ENCODE peak calls at places on chromosome 20, in seven cellular contexts. F is MM.1S, S is GM23248, Q is SK-N-SH, R is HCT116, J is PC-3, U is GM23338. T is an unnamed sample.

GRCh38 chr20:37781626-37782025 is 87.8 kb downstream of the CTNNBL1 start:
- DNase-seq in F (peak; percentile 42), Q (no peak), U (peak; percentile 4), S (peak; percentile 29), R (no peak), J (peak; percentile 42), T (no peak)

GRCh38 chr20:59583428-59584277 is 20.7 kb upstream of the PHACTR3 start:
- DNase-seq in R (no peak), Q (no peak), U (no peak), J (no peak), S (peak; percentile 65), F (no peak), T (no peak)

GRCh38 chr20:58708246-58708931 is 15.8 kb downstream of the NPEPL1 start:
- DNase-seq in U (no peak), Q (peak; percentile 16), R (no peak), F (no peak), S (no peak), J (no peak), T (no peak)

GRCh38 chr20:47724398-47724797 is 60.9 kb downstream of the SULF2 start:
- DNase-seq in Q (no peak), R (no peak), J (peak; percentile 51), U (no peak), F (no peak), S (no peak), T (no peak)

GRCh38 chr20:2840967-2841531 is 504 bp downstream of the VPS16 start:
- DNase-seq in U (peak; percentile 65), F (peak; percentile 29), S (peak; percentile 85), R (no peak), J (peak; percentile 14), Q (peak; percentile 85), T (peak; percentile 33)

GRCh38 chr20:45782890-45783289 is 8.8 kb downstream of the WFDC3 start:
- DNase-seq in U (no peak), S (peak; percentile 22), Q (no peak), R (peak; percentile 39), F (no peak), J (peak; percentile 94), T (no peak)

GRCh38 chr20:50321797-50322480 is 131.3 kb downstream of the CEBPB start:
- DNase-seq in Q (peak; percentile 12), R (no peak), U (no peak), J (no peak), S (peak; percentile 25), F (no peak), T (no peak)

GRCh38 chr20:2820896-2821869 is 5.0 kb downstream of the TMEM239 start:
- DNase-seq in U (peak; percentile 64), R (no peak), J (no peak), Q (peak; percentile 71), F (no peak), S (no peak), T (no peak)

GRCh38 chr20:25863536-25864325 is 167.1 kb upstream of the ZNF337 start:
- DNase-seq in U (peak; percentile 64), R (no peak), Q (peak; percentile 33), J (peak; percentile 34), F (no peak), S (peak; percentile 29), T (no peak)

GRCh38 chr20:17494201-17494600 is 37.0 kb downstream of the BFSP1 start:
- DNase-seq in J (no peak), Q (no peak), S (no peak), U (no peak), R (no peak), F (no peak), T (no peak)

GRCh38 chr20:48791666-48792071 is 36.1 kb downstream of the PREX1 start:
- DNase-seq in Q (no peak), S (peak; percentile 80), R (no peak), J (peak; percentile 52), F (no peak), U (no peak), T (no peak)

GRCh38 chr20:40991181-40991889 is 37.3 kb upstream of the TOP1 start:
- DNase-seq in F (peak; percentile 86), R (no peak), U (no peak), S (no peak), J (no peak), Q (no peak), T (peak; percentile 99)

GRCh38 chr20:48352042-48352441 is 475.8 kb downstream of the PREX1 start:
- DNase-seq in Q (no peak), J (no peak), U (no peak), S (no peak), R (no peak), F (no peak), T (no peak)

GRCh38 chr20:57582432-57583288 is 21.8 kb downstream of the PCK1 start:
- DNase-seq in U (peak; percentile 67), R (no peak), S (no peak), F (no peak), J (peak; percentile 61), Q (peak; percentile 74), T (peak; percentile 45)

GRCh38 chr20:2596673-2597279 is 55.7 kb upstream of the NOP56 start:
- DNase-seq in R (no peak), F (no peak), Q (no peak), J (no peak), U (peak; percentile 7), S (peak; percentile 18), T (no peak)

GRCh38 chr20:51335329-51335841 is 207.1 kb downstream of the NFATC2 start:
- DNase-seq in U (no peak), Q (no peak), J (peak; percentile 98), R (no peak), S (peak; percentile 96), F (no peak), T (no peak)

GRCh38 chr20:2767768-2768631 is 32.4 kb downstream of the CPXM1 start:
- DNase-seq in J (peak; percentile 94), R (no peak), Q (peak; percentile 14), U (no peak), S (peak; percentile 75), F (no peak), T (no peak)

GRCh38 chr20:57724610-57725405 is 15.0 kb upstream of the PMEPA1 start:
- DNase-seq in Q (no peak), S (no peak), R (no peak), J (no peak), U (no peak), F (no peak), T (no peak)

GRCh38 chr20:15976047-15976731 is 597.1 kb downstream of the KIF16B start:
- DNase-seq in F (no peak), U (peak; percentile 85), S (no peak), J (no peak), Q (no peak), R (no peak), T (no peak)

GRCh38 chr20:55953201-55953600 is 52.1 kb downstream of the CBLN4 start:
- DNase-seq in F (no peak), J (no peak), U (no peak), Q (no peak), R (no peak), S (no peak), T (no peak)

GRCh38 chr20:21177767-21178166 is 51.9 kb downstream of the KIZ start:
- DNase-seq in U (no peak), Q (no peak), S (no peak), R (no peak), J (no peak), F (no peak), T (no peak)

GRCh38 chr20:57388953-57389694 is 2.1 kb upstream of the RBM38 start:
- DNase-seq in J (peak; percentile 89), Q (no peak), F (peak; percentile 81), U (peak; percentile 80), R (peak; percentile 26), S (peak; percentile 78), T (peak; percentile 82)

GRCh38 chr20:32507998-32508774 is 76.9 kb downstream of the NOL4L start:
- DNase-seq in Q (no peak), S (no peak), U (no peak), J (no peak), R (no peak), F (no peak), T (no peak)
- H3K27ac ChIP-seq in Q (peak overlapping the region; percentile 75), S (no peak overlapping the region), U (no peak overlapping the region), J (no peak overlapping the region), R (no peak overlapping the region), F (no peak overlapping the region), T (no peak overlapping the region)

GRCh38 chr20:61002090-61002489 is 250.0 kb upstream of the CDH4 start:
- DNase-seq in S (no peak), U (no peak), Q (no peak), R (no peak), F (no peak), J (no peak), T (no peak)

GRCh38 chr20:60993647-60994046 is 258.4 kb upstream of the CDH4 start:
- DNase-seq in J (peak; percentile 2), F (no peak), S (peak; percentile 25), R (no peak), U (peak; percentile 11), Q (peak; percentile 17), T (no peak)

DNA sequence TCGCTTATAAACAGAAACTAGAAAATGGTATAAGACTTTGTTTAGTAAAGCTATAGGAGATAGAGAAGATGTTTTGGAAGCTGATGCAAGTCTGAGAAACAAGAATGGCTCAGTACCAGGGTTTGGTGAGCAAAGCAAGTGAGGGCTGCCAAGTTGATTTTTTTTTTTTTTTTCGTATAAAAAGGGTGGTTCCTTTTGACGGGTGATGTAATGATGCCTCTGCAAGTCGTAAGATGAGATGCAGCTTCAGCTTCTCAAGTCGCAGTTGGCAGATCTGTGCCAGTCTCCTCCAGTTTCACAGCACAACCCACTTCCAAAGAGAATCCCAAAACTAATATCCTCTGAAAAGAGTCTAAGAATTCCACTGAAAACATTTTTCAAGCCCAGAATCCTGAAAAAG is 252.8 kb upstream of the CDH4 start:
- DNase-seq in F (no peak), U (no peak), S (peak; percentile 50), R (no peak), J (no peak), Q (no peak), T (no peak)
- H3K9me2 ChIP-seq in F (no peaks in the 10 kb centered on the region), U (no peaks in the 10 kb centered on the region), S (no peaks in the 10 kb centered on the region), R (no peaks in the 10 kb centered on the region), J (no peaks in the 10 kb centered on the region), Q (no peaks in the 10 kb centered on the region), T (no peaks in the 10 kb centered on the region)

DNA sequence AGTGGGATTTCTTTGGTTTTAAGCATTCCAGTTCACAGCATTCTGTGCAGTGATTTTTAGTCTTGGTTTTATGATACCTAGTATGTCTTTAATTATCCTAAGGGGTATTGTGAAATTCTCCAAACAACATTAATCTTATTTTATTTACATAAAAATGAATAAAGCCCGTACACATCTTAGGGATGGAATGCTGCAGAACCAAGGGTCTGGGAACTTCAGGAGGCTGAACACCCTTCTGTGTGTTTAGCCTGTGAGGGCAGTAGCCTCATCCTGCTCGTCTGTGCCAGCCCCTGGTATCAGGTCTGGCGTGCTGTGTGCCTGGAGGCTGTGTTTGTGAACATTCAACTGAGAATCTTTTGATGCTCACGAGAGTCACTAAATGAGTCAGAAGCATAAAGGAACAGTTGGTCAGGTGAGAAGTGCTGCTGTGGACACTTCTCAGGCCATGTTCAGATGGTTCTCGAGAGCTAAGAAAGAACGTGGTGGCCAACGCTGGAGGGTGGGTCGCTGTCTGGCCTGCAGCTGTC is 25.2 kb upstream of the C20orf204 start:
- DNase-seq in Q (no peak), U (no peak), R (no peak), S (peak; percentile 63), F (no peak), J (peak; percentile 11), T (no peak)
- H3K27ac ChIP-seq in Q (no peak overlapping the region), U (no peak overlapping the region), R (no peak overlapping the region), S (peak overlapping the region; percentile 39), F (no peak overlapping the region), J (peak overlapping the region; percentile 32), T (no peak overlapping the region)

DNA sequence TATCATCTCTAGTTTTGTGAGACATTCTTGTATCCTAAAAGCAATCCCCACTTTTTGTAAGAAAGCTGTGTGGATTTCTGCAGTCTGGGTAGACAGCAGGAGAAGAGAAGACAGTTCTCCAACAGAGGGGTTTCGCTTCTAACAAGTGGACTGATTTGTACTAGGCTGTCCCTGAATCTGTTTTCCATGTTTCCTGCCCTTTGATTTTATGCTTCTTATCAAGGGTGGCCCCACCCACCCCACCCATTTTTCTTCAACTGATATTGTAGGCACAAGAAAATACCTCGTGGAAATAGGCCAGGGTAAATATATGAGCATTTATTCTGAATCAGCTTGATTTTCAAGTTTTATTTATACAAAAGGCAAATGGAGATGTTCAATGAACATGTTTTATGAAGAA is 25.7 kb upstream of the JAG1 start:
- DNase-seq in J (no peak), F (no peak), Q (no peak), U (no peak), S (no peak), R (no peak), T (no peak)
- H3K9me2 ChIP-seq in J (no peaks in the 10 kb centered on the region), F (no peaks in the 10 kb centered on the region), Q (no peaks in the 10 kb centered on the region), U (peaks cover 13% of the 10 kb centered on the region), S (no peaks in the 10 kb centered on the region), R (no peaks in the 10 kb centered on the region), T (no peaks in the 10 kb centered on the region)